ENCODE peak calls at places on chromosome 17, in six cellular contexts. One of them, this sample, is unnamed.

GRCh38 chr17:6489016-6489550 is 44.8 kb downstream of the PIMREG start:
- DNase-seq in H54: no peak
- DNase-seq in substantia nigra: no peak
- DNase-seq in hypothalamus: no peak
- DNase-seq in nucleus accumbens: no peak
- DNase-seq in iris pigment epithelial cell: no peak
- DNase-seq in this sample: no peak

GRCh38 chr17:2250140-2251095 is 53.2 kb downstream of the SMG6 start:
- DNase-seq in H54: no peak
- DNase-seq in substantia nigra: no peak
- DNase-seq in hypothalamus: no peak
- DNase-seq in nucleus accumbens: no peak
- DNase-seq in iris pigment epithelial cell: peak
- DNase-seq in this sample: no peak

GRCh38 chr17:50037321-50038107 is 18.4 kb upstream of the ITGA3 start:
- DNase-seq in H54: peak
- DNase-seq in substantia nigra: no peak
- DNase-seq in hypothalamus: no peak
- DNase-seq in nucleus accumbens: no peak
- DNase-seq in iris pigment epithelial cell: peak
- DNase-seq in this sample: no peak

GRCh38 chr17:40471856-40472732 is 28.8 kb downstream of the IGFBP4 start:
- DNase-seq in H54: no peak
- DNase-seq in substantia nigra: no peak
- DNase-seq in hypothalamus: no peak
- DNase-seq in nucleus accumbens: no peak
- DNase-seq in iris pigment epithelial cell: peak
- DNase-seq in this sample: no peak

GRCh38 chr17:27415090-27415795 is 41.0 kb upstream of the KSR1 start:
- DNase-seq in H54: no peak
- DNase-seq in substantia nigra: no peak
- DNase-seq in hypothalamus: no peak
- DNase-seq in nucleus accumbens: no peak
- DNase-seq in iris pigment epithelial cell: no peak
- DNase-seq in this sample: no peak

GRCh38 chr17:44005865-44006580 is 1.6 kb downstream of the NAGS start:
- DNase-seq in H54: no peak
- DNase-seq in substantia nigra: no peak
- DNase-seq in hypothalamus: no peak
- DNase-seq in nucleus accumbens: no peak
- DNase-seq in iris pigment epithelial cell: peak
- DNase-seq in this sample: no peak

GRCh38 chr17:46020023-46020735 is 21.1 kb downstream of the STH start:
- DNase-seq in H54: no peak
- DNase-seq in substantia nigra: no peak
- DNase-seq in hypothalamus: no peak
- DNase-seq in nucleus accumbens: no peak
- DNase-seq in iris pigment epithelial cell: no peak
- DNase-seq in this sample: peak

GRCh38 chr17:77489898-77490265 is 349.1 kb downstream of the SEC14L1 start:
- DNase-seq in H54: no peak
- DNase-seq in substantia nigra: peak
- DNase-seq in hypothalamus: peak
- DNase-seq in nucleus accumbens: peak
- DNase-seq in iris pigment epithelial cell: no peak
- DNase-seq in this sample: peak

GRCh38 chr17:6453279-6454024 is 9.2 kb downstream of the PIMREG start:
- DNase-seq in H54: no peak
- DNase-seq in substantia nigra: no peak
- DNase-seq in hypothalamus: no peak
- DNase-seq in nucleus accumbens: no peak
- DNase-seq in iris pigment epithelial cell: no peak
- DNase-seq in this sample: no peak

GRCh38 chr17:5446786-5447185 is 7.8 kb upstream of the C1QBP start:
- DNase-seq in H54: no peak
- DNase-seq in substantia nigra: peak
- DNase-seq in hypothalamus: peak
- DNase-seq in nucleus accumbens: no peak
- DNase-seq in iris pigment epithelial cell: no peak
- DNase-seq in this sample: peak

GRCh38 chr17:29140631-29141483 is 39.3 kb downstream of the MYO18A start:
- DNase-seq in H54: no peak
- DNase-seq in substantia nigra: peak
- DNase-seq in hypothalamus: no peak
- DNase-seq in nucleus accumbens: no peak
- DNase-seq in iris pigment epithelial cell: no peak
- DNase-seq in this sample: peak

This sample was measured in pons.